ENCODE peak calls at places on chromosomes 2 and 18, in four cellular contexts. J is PC-3; N is CD4-positive, alpha-beta memory T cell; Z is kidney. B is an unnamed sample. For H3K4me1 and H3K9me3, the result is how much of the 10 kb centered on the place peaks cover.

GRCh38 chr18:13137939-13138821 is 80.4 kb upstream of the LDLRAD4 start:
- DNase-seq in Z (no peak), J (peak), N (peak), B (peak)

GRCh38 chr2:75464348-75464946 is 96.3 kb downstream of the EVA1A start:
- DNase-seq in J (peak), Z (no peak), N (no peak), B (no peak)

GRCh38 chr2:54899576-54900200 is 150.6 kb downstream of the RTN4 start:
- DNase-seq in N (peak), J (peak), Z (no peak), B (no peak)

GRCh38 chr2:68420254-68420910 is 46.7 kb downstream of the FBXO48 start:
- DNase-seq in Z (no peak), N (no peak), J (no peak), B (no peak)

GRCh38 chr2:184646177-184646576 is 47.8 kb downstream of the ZNF804A start:
- DNase-seq in J (peak), N (no peak), Z (no peak), B (no peak)

GRCh38 chr2:237682151-237682550 is 54.8 kb downstream of the LRRFIP1 start:
- DNase-seq in Z (no peak), N (no peak), J (no peak), B (no peak)

GRCh38 chr18:45974088-45974536 is 7.0 kb upstream of the EPG5 start:
- DNase-seq in Z (no peak), N (peak), J (peak), B (peak)

GRCh38 chr2:15941970-15942710 is 1.8 kb downstream of the MYCN start:
- DNase-seq in N (no peak), Z (peak), J (no peak), B (no peak)

GRCh38 chr2:33589444-33589843 is 9.7 kb downstream of the FAM98A start:
- DNase-seq in Z (no peak), J (no peak), N (no peak), B (no peak)

GRCh38 chr2:31384771-31385276 is 29.7 kb downstream of the XDH start:
- DNase-seq in Z (no peak), J (peak), N (no peak), B (no peak)

GRCh38 chr2:200396726-200397348 is 90.3 kb downstream of the SPATS2L start:
- DNase-seq in N (no peak), J (peak), Z (no peak), B (no peak)

GRCh38 chr18:58579561-58580047 is 49.3 kb downstream of the ALPK2 start:
- DNase-seq in J (no peak), Z (no peak), N (no peak), B (no peak)

GRCh38 chr18:58580623-58581022 is 48.3 kb downstream of the ALPK2 start:
- DNase-seq in J (no peak), Z (no peak), N (no peak), B (no peak)

GRCh38 chr18:58578835-58579560 is 49.9 kb downstream of the ALPK2 start:
- DNase-seq in Z (no peak), J (peak), N (no peak), B (no peak)

GRCh38 chr18:58581265-58581664 is 47.6 kb downstream of the ALPK2 start:
- DNase-seq in Z (no peak), N (no peak), J (peak), B (no peak)

GRCh38 chr18:58580078-58580477 is 48.8 kb downstream of the ALPK2 start:
- DNase-seq in Z (no peak), N (no peak), J (no peak), B (no peak)
- H3K4me1 ChIP-seq in Z (under half), N (under half), J (under half), B (under half)

GRCh38 chr2:131682122-131682944 is 154.6 kb downstream of the CCDC74A start:
- DNase-seq in N (peak), Z (peak), J (peak), B (peak)
- H3K9me3 ChIP-seq in N (under half), Z (under half), J (under half), B (under half)

GRCh38 chr2:201696151-201696659 is 2.2 kb downstream of the MPP4 start:
- DNase-seq in Z (no peak), J (peak), N (no peak), B (no peak)

GRCh38 chr2:201697899-201698298 is 545 bp downstream of the MPP4 start:
- DNase-seq in Z (no peak), J (peak), N (no peak), B (no peak)

GRCh38 chr2:201699384-201699783 is 940 bp upstream of the MPP4 start:
- DNase-seq in Z (no peak), N (no peak), J (no peak), B (no peak)

GRCh38 chr2:201701591-201701990 is 3.1 kb upstream of the MPP4 start:
- DNase-seq in J (no peak), Z (no peak), N (no peak), B (no peak)

DNA sequence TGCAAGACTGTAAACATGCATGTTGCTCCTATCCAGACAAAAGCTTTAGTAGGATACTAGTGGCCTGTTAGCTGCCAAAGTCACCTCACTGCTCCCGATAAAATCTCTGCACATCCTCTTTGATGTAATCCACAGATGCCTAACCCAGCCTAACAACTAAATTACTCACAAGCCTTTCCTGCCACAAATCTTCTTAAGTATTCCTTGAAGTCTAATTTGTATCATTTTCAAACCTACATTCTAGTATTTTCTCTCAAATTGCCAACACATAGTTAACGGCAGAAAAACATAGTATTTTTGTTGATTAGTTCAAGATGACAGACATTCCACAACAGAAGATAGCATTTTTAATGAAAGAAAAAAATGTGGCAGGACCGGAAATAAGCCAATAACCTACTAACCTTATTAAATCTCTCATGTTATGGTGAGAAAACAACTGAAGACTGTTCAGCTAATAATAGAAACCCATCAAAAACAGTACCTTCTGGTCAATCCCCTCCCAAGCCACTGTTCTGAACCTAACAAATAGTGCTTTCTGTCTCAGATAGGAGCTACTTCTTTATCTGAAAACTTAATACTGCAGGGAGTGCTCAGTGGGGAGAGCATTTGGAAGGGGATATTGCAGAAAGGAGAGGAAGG is at the start of gene MPP4:
- DNase-seq in J (peak), N (no peak), Z (no peak), B (no peak)
- H3K4me1 ChIP-seq in J (half or more), N (under half), Z (under half), B (under half)

GRCh38 chr2:116269040-116269439 is 1545.5 kb upstream of the DDX18 start:
- DNase-seq in Z (no peak), J (no peak), N (no peak), B (no peak)

GRCh38 chr2:116264872-116265271 is 1549.6 kb upstream of the DDX18 start:
- DNase-seq in N (no peak), J (no peak), Z (no peak), B (no peak)
- H3K9me3 ChIP-seq in N (under half), J (under half), Z (under half), B (under half)

GRCh38 chr2:113895819-113896563 is 6.1 kb downstream of the ACTR3 start:
- DNase-seq in Z (no peak), N (no peak), J (no peak), B (no peak)

GRCh38 chr2:113899166-113899565 is 9.3 kb downstream of the ACTR3 start:
- DNase-seq in J (no peak), Z (no peak), N (no peak), B (no peak)

GRCh38 chr2:113894156-113894743 is 4.4 kb downstream of the ACTR3 start:
- DNase-seq in J (peak), N (no peak), Z (no peak), B (no peak)

GRCh38 chr2:113895301-113895700 is 5.4 kb downstream of the ACTR3 start:
- DNase-seq in Z (no peak), N (no peak), J (no peak), B (no peak)

GRCh38 chr2:113896791-113897190 is 6.9 kb downstream of the ACTR3 start:
- DNase-seq in J (no peak), Z (no peak), N (no peak), B (no peak)
- H3K4me1 ChIP-seq in J (half or more), Z (under half), N (half or more), B (half or more)